ENCODE peak calls at places on chromosomes 2 and 18, in eight cellular contexts. C is AG04450, G is lung, V is ovary, K is BE2C, I is heart right ventricle, H is cardiac fibroblast, T is mammary epithelial cell. X is an unnamed sample.

GRCh38 chr2:129849559-129850160 is 129.8 kb upstream of the RAB6C start:
- DNase-seq in C (peak), G (no peak), V (no peak), K (no peak), I (no peak), H (peak), T (peak), X (no peak)

GRCh38 chr2:112182581-112183034 is 44.4 kb downstream of the FBLN7 start:
- DNase-seq in C (no peak), G (no peak), V (no peak), K (no peak), I (no peak), H (no peak), T (no peak), X (no peak)

GRCh38 chr2:241123816-241124536 is 21.9 kb upstream of the MTERF4 start:
- DNase-seq in C (no peak), G (no peak), V (no peak), K (no peak), I (no peak), H (no peak), T (peak), X (peak)

GRCh38 chr2:23603156-23603555 is 218.2 kb downstream of the KLHL29 start:
- DNase-seq in C (no peak), G (no peak), V (no peak), K (peak), I (no peak), H (no peak), T (no peak), X (no peak)

GRCh38 chr2:178574789-178575188 is 94.5 kb downstream of the PLEKHA3 start:
- DNase-seq in C (no peak), G (no peak), V (no peak), K (no peak), I (no peak), H (no peak), T (no peak), X (no peak)

GRCh38 chr18:14920976-14921375 is 173.0 kb downstream of the ANKRD30B start:
- DNase-seq in C (no peak), G (no peak), V (no peak), K (no peak), I (no peak), H (no peak), T (no peak), X (no peak)

GRCh38 chr2:162113771-162114168 is 38.3 kb downstream of the GCG start:
- DNase-seq in C (no peak), G (no peak), V (no peak), K (no peak), I (no peak), H (peak), T (peak), X (no peak)

GRCh38 chr2:173117678-173118077 is 42.0 kb downstream of the MAP3K20 start:
- DNase-seq in C (no peak), G (no peak), V (no peak), K (no peak), I (no peak), H (no peak), T (no peak), X (no peak)

GRCh38 chr2:223549215-223549614 is 52.9 kb downstream of the SCG2 start:
- DNase-seq in C (peak), G (no peak), V (no peak), K (peak), I (no peak), H (peak), T (peak), X (no peak)

GRCh38 chr2:23567382-23567781 is 182.4 kb downstream of the KLHL29 start:
- DNase-seq in C (no peak), G (no peak), V (no peak), K (no peak), I (no peak), H (no peak), T (no peak), X (no peak)

GRCh38 chr2:46392561-46393351 is 86.6 kb upstream of the TMEM247 start:
- DNase-seq in C (no peak), G (no peak), V (no peak), K (no peak), I (no peak), H (no peak), T (no peak), X (no peak)

GRCh38 chr2:109351164-109351756 is 222.3 kb downstream of the SH3RF3 start:
- DNase-seq in C (peak), G (peak), V (no peak), K (no peak), I (peak), H (peak), T (peak), X (peak)

GRCh38 chr2:131035826-131036231 is 57.4 kb downstream of the FAM168B start:
- DNase-seq in C (no peak), G (no peak), V (no peak), K (no peak), I (no peak), H (no peak), T (no peak), X (no peak)

GRCh38 chr18:76256897-76257500 is 238.0 kb downstream of the ZNF516 start:
- DNase-seq in C (peak), G (no peak), V (peak), K (peak), I (no peak), H (peak), T (peak), X (no peak)

GRCh38 chr2:85913854-85914524 is 25.2 kb upstream of the ST3GAL5 start:
- DNase-seq in C (no peak), G (no peak), V (no peak), K (no peak), I (no peak), H (peak), T (peak), X (no peak)

GRCh38 chr2:30282721-30283120 is 51.4 kb downstream of the LBH start:
- DNase-seq in C (no peak), G (no peak), V (no peak), K (no peak), I (no peak), H (no peak), T (no peak), X (no peak)

GRCh38 chr2:38722271-38723115 is 28.7 kb downstream of the SRSF7 start:
- DNase-seq in C (no peak), G (no peak), V (no peak), K (no peak), I (no peak), H (no peak), T (no peak), X (no peak)

GRCh38 chr2:218307415-218308090 is 15.2 kb upstream of the TMBIM1 start:
- DNase-seq in C (no peak), G (no peak), V (no peak), K (no peak), I (no peak), H (no peak), T (no peak), X (no peak)

GRCh38 chr2:183117226-183117625 is 7.0 kb upstream of the NUP35 start:
- DNase-seq in C (no peak), G (no peak), V (no peak), K (no peak), I (no peak), H (no peak), T (no peak), X (no peak)

GRCh38 chr2:169173876-169174275 is 104.5 kb downstream of the DHRS9 start:
- DNase-seq in C (no peak), G (no peak), V (no peak), K (peak), I (no peak), H (no peak), T (no peak), X (no peak)

GRCh38 chr2:16588565-16588964 is 77.1 kb downstream of the CYRIA start:
- DNase-seq in C (no peak), G (no peak), V (no peak), K (no peak), I (no peak), H (peak), T (no peak), X (no peak)

GRCh38 chr2:106065268-106065982 is 128.7 kb downstream of the UXS1 start:
- DNase-seq in C (no peak), G (peak), V (peak), K (peak), I (peak), H (no peak), T (no peak), X (no peak)

GRCh38 chr2:230866704-230867561 is 2.2 kb downstream of the ITM2C start:
- DNase-seq in C (no peak), G (no peak), V (peak), K (peak), I (no peak), H (peak), T (no peak), X (peak)

GRCh38 chr18:58136865-58137264 is 92.8 kb downstream of the NEDD4L start:
- DNase-seq in C (no peak), G (no peak), V (no peak), K (no peak), I (no peak), H (no peak), T (no peak), X (no peak)

GRCh38 chr2:146894514-146894913 is 950.3 kb upstream of the ACVR2A start:
- DNase-seq in C (no peak), G (no peak), V (no peak), K (no peak), I (no peak), H (no peak), T (no peak), X (no peak)

GRCh38 chr2:110853516-110853915 is 121.1 kb downstream of the ACOXL start:
- DNase-seq in C (no peak), G (no peak), V (no peak), K (peak), I (no peak), H (peak), T (no peak), X (no peak)

GRCh38 chr2:205372141-205372540 is 310.2 kb upstream of the NRP2 start:
- DNase-seq in C (peak), G (no peak), V (no peak), K (no peak), I (no peak), H (peak), T (no peak), X (no peak)

GRCh38 chr2:151363709-151364108 is 6.3 kb downstream of the TNFAIP6 start:
- DNase-seq in C (no peak), G (no peak), V (no peak), K (no peak), I (no peak), H (peak), T (peak), X (peak)

GRCh38 chr2:199458017-199458805 is 472 bp upstream of the SATB2 start:
- DNase-seq in C (no peak), G (no peak), V (no peak), K (peak), I (no peak), H (no peak), T (no peak), X (peak)

GRCh38 chr2:122072666-122073065 is 317.2 kb downstream of the TSN start:
- DNase-seq in C (no peak), G (no peak), V (no peak), K (no peak), I (no peak), H (peak), T (no peak), X (no peak)

GRCh38 chr18:51603551-51603950 is 406.1 kb upstream of the MEX3C start:
- DNase-seq in C (no peak), G (no peak), V (no peak), K (no peak), I (no peak), H (no peak), T (no peak), X (no peak)

GRCh38 chr2:38626326-38627031 is 23.8 kb upstream of the HNRNPLL start:
- DNase-seq in C (no peak), G (no peak), V (no peak), K (no peak), I (no peak), H (no peak), T (no peak), X (peak)

GRCh38 chr2:29235411-29235810 is 120.2 kb downstream of the CLIP4 start:
- DNase-seq in C (no peak), G (no peak), V (no peak), K (no peak), I (no peak), H (no peak), T (no peak), X (no peak)

GRCh38 chr18:10242922-10243680 is 211.3 kb upstream of the APCDD1 start:
- DNase-seq in C (no peak), G (no peak), V (no peak), K (no peak), I (no peak), H (no peak), T (no peak), X (no peak)

GRCh38 chr2:205593891-205594290 is 88.4 kb upstream of the NRP2 start:
- DNase-seq in C (no peak), G (no peak), V (no peak), K (no peak), I (peak), H (no peak), T (no peak), X (no peak)

GRCh38 chr18:43587538-43588153 is 310.4 kb upstream of the SYT4 start:
- DNase-seq in C (no peak), G (no peak), V (no peak), K (no peak), I (no peak), H (peak), T (peak), X (no peak)

GRCh38 chr18:76386886-76387285 is 108.2 kb downstream of the ZNF516 start:
- DNase-seq in C (no peak), G (no peak), V (no peak), K (no peak), I (no peak), H (no peak), T (no peak), X (no peak)

GRCh38 chr2:127609031-127609751 is 36.8 kb upstream of the GPR17 start:
- DNase-seq in C (no peak), G (no peak), V (no peak), K (no peak), I (no peak), H (no peak), T (no peak), X (no peak)

GRCh38 chr2:136393515-136393914 is 275.6 kb upstream of the CXCR4 start:
- DNase-seq in C (no peak), G (no peak), V (no peak), K (no peak), I (no peak), H (no peak), T (no peak), X (no peak)

GRCh38 chr18:36312806-36313395 is 15.4 kb downstream of the FHOD3 start:
- DNase-seq in C (no peak), G (no peak), V (peak), K (no peak), I (no peak), H (peak), T (no peak), X (no peak)

DNA sequence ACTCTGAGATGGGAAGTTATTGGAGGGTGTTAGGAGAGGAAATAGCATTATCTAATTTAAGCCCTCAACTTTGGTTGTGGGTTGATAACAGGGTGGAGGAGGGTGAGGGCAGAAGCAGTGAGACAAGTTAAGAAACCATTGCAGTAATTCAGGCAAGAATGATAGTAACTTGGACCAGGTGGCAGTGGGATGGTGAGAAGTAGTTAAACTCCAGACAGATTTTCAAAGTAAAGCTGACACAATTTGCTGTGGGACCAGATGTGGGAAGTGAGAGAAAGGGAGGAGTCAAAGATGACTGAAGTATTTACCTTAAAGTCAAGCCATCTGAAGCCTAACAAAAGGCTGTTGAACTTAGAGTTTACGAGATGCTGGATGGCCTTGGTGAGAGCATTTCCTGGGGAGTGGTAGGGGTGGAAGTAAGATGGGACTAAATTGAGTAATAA is 163.2 kb upstream of the KLF7 start:
- DNase-seq in C (no peak), G (no peak), V (no peak), K (no peak), I (no peak), H (no peak), T (no peak), X (no peak)
- H3K4me3 ChIP-seq in C (no peak), G (no peak), V (no peak), K (no peak), I (no peak), H (no peak), T (no peak), X (no peak)

GRCh38 chr2:43227830-43228280 is 1.4 kb upstream of the ZFP36L2 start:
- DNase-seq in C (no peak), G (no peak), V (no peak), K (no peak), I (no peak), H (no peak), T (no peak), X (no peak)
- TF ChIP-seq CTCF in C (peak), G (no peak), V (no peak), K (peak), I (no peak), H (no peak), T (no peak), X (no peak)

DNA sequence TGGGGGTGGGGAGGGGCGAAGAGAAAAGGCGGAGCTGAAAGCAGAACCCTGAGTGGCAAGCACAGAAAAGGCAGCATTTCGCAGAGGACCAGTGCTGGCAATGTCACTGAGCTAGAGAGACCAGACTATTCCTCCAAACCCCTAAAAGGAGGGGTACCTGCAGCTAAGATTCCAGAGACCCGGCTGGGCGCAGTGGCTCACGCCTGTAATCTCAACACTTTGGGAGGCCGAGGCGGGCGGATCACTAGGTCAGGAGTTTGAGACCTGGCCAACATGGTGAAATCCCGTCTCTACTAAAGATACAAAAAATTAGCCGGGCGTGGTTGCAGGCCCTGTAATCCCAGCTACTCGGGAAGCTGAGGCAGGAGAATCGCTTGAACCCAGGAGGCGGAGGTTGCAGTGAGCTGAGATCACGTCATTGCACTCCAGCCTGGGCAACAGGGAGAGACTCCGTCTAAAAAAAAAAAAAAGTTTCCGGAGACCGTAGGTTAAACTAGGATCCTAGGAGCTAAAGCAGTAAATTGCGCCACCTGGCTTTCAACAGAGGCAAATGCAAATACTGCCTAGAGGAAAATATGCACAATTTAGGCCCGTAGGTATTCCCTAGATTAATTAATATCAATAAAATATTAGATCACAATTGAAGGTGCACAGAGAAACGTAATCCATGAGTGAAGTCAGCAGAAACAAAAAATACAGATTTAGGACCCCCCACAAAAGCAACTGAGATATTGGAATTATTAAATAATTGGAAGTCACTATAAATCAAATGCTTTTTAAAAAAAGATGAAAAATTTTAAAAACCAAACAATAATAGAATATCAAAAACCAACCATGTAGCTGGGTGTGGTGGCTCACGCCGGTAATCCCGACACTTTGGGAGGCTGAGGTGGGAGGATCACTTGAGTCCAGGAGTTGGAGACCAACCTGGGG is 4.9 kb downstream of the UCN start:
- DNase-seq in C (no peak), G (peak), V (no peak), K (peak), I (peak), H (peak), T (peak), X (no peak)
- H3K4me3 ChIP-seq in C (no peak), G (no peak), V (peak), K (peak), I (peak), H (no peak), T (no peak), X (no peak)

GRCh38 chr2:12702661-12703121 is 14.0 kb upstream of the TRIB2 start:
- DNase-seq in C (no peak), G (peak), V (no peak), K (no peak), I (no peak), H (peak), T (peak), X (no peak)
- TF ChIP-seq CTCF in C (no peak), G (no peak), V (no peak), K (no peak), I (no peak), H (no peak), T (no peak), X (no peak)

X was measured in mucosa of descending colon.